ENCODE peak calls at places on chromosomes 16 and 17, in eight cellular contexts. G is BJ, V is cardiac fibroblast, Q is NB4, P is EL, E is 8988T, W is HuH-7.5, B is astrocyte of the spinal cord. F is an unnamed sample.

GRCh38 chr17:65085397-65085796 is 28.9 kb upstream of the GNA13 start:
- DNase-seq in G (no peak), V (peak), Q (peak), P (no peak), E (no peak), W (no peak), B (no peak), F (peak)

GRCh38 chr16:84618428-84619102 is 687 bp upstream of the COTL1 start:
- DNase-seq in G (peak), V (peak), Q (peak), P (peak), E (peak), W (peak), B (peak), F (peak)

GRCh38 chr17:46791531-46791930 is 27.0 kb downstream of the WNT3 start:
- DNase-seq in G (no peak), V (no peak), Q (no peak), P (no peak), E (no peak), W (no peak), B (no peak), F (no peak)

GRCh38 chr17:46978489-46979022 is 497 bp downstream of the RPRML start:
- DNase-seq in G (no peak), V (no peak), Q (no peak), P (peak), E (no peak), W (no peak), B (no peak), F (peak)

GRCh38 chr16:69566437-69567030 is 768 bp downstream of the NFAT5 start:
- DNase-seq in G (no peak), V (peak), Q (peak), P (peak), E (peak), W (peak), B (peak), F (peak)

GRCh38 chr17:16314189-16314588 is 39.1 kb downstream of the CENPV start:
- DNase-seq in G (no peak), V (no peak), Q (no peak), P (peak), E (no peak), W (no peak), B (peak), F (no peak)

GRCh38 chr16:84054916-84055315 is 12.3 kb upstream of the SLC38A8 start:
- DNase-seq in G (no peak), V (no peak), Q (no peak), P (no peak), E (no peak), W (no peak), B (no peak), F (no peak)

GRCh38 chr17:48632579-48633265 is 6.6 kb upstream of the HOXB9 start:
- DNase-seq in G (no peak), V (no peak), Q (no peak), P (no peak), E (no peak), W (no peak), B (no peak), F (no peak)

GRCh38 chr16:30090607-30091332 is 954 bp downstream of the TBX6 start:
- DNase-seq in G (no peak), V (no peak), Q (no peak), P (no peak), E (no peak), W (no peak), B (no peak), F (no peak)

GRCh38 chr17:38868095-38868967 is 1.5 kb upstream of the LASP1 start:
- DNase-seq in G (no peak), V (peak), Q (peak), P (peak), E (no peak), W (no peak), B (no peak), F (peak)

GRCh38 chr17:17186051-17186450 is 20.1 kb downstream of the PLD6 start:
- DNase-seq in G (no peak), V (no peak), Q (no peak), P (no peak), E (no peak), W (no peak), B (no peak), F (no peak)

GRCh38 chr16:68230956-68231355 is 5.0 kb downstream of the ESRP2 start:
- DNase-seq in G (no peak), V (no peak), Q (no peak), P (no peak), E (no peak), W (no peak), B (no peak), F (no peak)

GRCh38 chr17:38591759-38592241 is 14.0 kb downstream of the SRCIN1 start:
- DNase-seq in G (no peak), V (peak), Q (peak), P (peak), E (no peak), W (no peak), B (peak), F (no peak)

GRCh38 chr16:1466054-1466453 is 8.8 kb downstream of the CLCN7 start:
- DNase-seq in G (no peak), V (no peak), Q (no peak), P (no peak), E (no peak), W (no peak), B (no peak), F (no peak)

GRCh38 chr16:76278976-76279375 is 1.8 kb downstream of the CNTNAP4 start:
- DNase-seq in G (no peak), V (peak), Q (peak), P (no peak), E (no peak), W (peak), B (peak), F (peak)

GRCh38 chr17:35345926-35346771 is 27.3 kb downstream of the SLFN11 start:
- DNase-seq in G (peak), V (peak), Q (peak), P (peak), E (no peak), W (no peak), B (peak), F (no peak)

GRCh38 chr17:33099252-33099651 is 107.6 kb downstream of the SPACA3 start:
- DNase-seq in G (no peak), V (no peak), Q (no peak), P (no peak), E (no peak), W (no peak), B (no peak), F (no peak)

GRCh38 chr17:47703191-47703591 is 9.2 kb downstream of the TBKBP1 start:
- DNase-seq in G (no peak), V (no peak), Q (no peak), P (no peak), E (no peak), W (no peak), B (no peak), F (no peak)

GRCh38 chr17:74935585-74936469 is at the start of gene OTOP3:
- DNase-seq in G (no peak), V (no peak), Q (no peak), P (no peak), E (no peak), W (no peak), B (no peak), F (no peak)

GRCh38 chr16:21159281-21159951 is 942 bp downstream of the LDAF1 start:
- DNase-seq in G (no peak), V (peak), Q (peak), P (no peak), E (no peak), W (no peak), B (no peak), F (no peak)

GRCh38 chr17:41998497-41998896 is 18.7 kb downstream of the DNAJC7 start:
- DNase-seq in G (no peak), V (no peak), Q (no peak), P (no peak), E (no peak), W (no peak), B (no peak), F (no peak)

GRCh38 chr17:13002761-13003453 is 14.9 kb downstream of the ELAC2 start:
- DNase-seq in G (no peak), V (peak), Q (peak), P (peak), E (no peak), W (peak), B (peak), F (peak)

GRCh38 chr16:2486645-2487516 is 12.0 kb downstream of the TBC1D24 start:
- DNase-seq in G (no peak), V (no peak), Q (peak), P (no peak), E (no peak), W (no peak), B (no peak), F (no peak)

GRCh38 chr16:75379911-75380847 is 53.1 kb downstream of the CFDP1 start:
- DNase-seq in G (no peak), V (no peak), Q (peak), P (no peak), E (no peak), W (no peak), B (no peak), F (no peak)

GRCh38 chr17:38798614-38799500 is 499 bp downstream of the PIP4K2B start:
- DNase-seq in G (no peak), V (peak), Q (peak), P (peak), E (peak), W (peak), B (peak), F (peak)

F was measured in A549.